ENCODE peak calls at places on chromosome 18, in nine cellular contexts. I is stimulated activated CD4-positive, alpha-beta T cell treated with anti-CD3 and anti-CD28 coated beads, Interleukin-2, amount 100 ng/mL, for 48 hours; C is ovary; T is fibroblast of pulmonary artery; L is HT1080; Z is HFFc6; E is nephron progenitor cell; M is sciatic nerve; A is stomach. O is an unnamed sample.

GRCh38 chr18:13610517-13610916 is 115.8 kb downstream of the FAM210A start:
- DNase-seq in A (no peak), C (no peak), T (no peak), E (no peak), M (no peak), I (no peak), L (no peak), Z (no peak), O (no peak)

GRCh38 chr18:79679552-79680099 is at the start of gene CTDP1:
- DNase-seq in T (peak), A (peak), I (peak), M (peak), C (peak), Z (peak), L (no peak), E (peak), O (peak)

GRCh38 chr18:65990944-65991708 is 240.3 kb downstream of the CDH7 start:
- DNase-seq in I (no peak), M (no peak), L (peak), T (no peak), C (no peak), A (no peak), Z (no peak), E (no peak), O (no peak)

GRCh38 chr18:45268583-45268982 is 346.7 kb upstream of the SLC14A2 start:
- DNase-seq in I (no peak), L (no peak), A (no peak), T (no peak), E (no peak), C (no peak), M (no peak), Z (no peak), O (no peak)

GRCh38 chr18:65754121-65754520 is 3.3 kb downstream of the CDH7 start:
- DNase-seq in E (no peak), I (no peak), A (no peak), T (no peak), L (peak), M (no peak), C (no peak), Z (no peak), O (no peak)

GRCh38 chr18:48952287-48953095 is 1.7 kb upstream of the SMAD7 start:
- DNase-seq in I (peak), C (peak), A (peak), L (peak), Z (peak), E (peak), M (peak), T (peak), O (peak)

GRCh38 chr18:58213445-58213844 is 169.4 kb downstream of the NEDD4L start:
- DNase-seq in M (no peak), T (peak), I (no peak), A (no peak), Z (peak), C (no peak), L (peak), E (no peak), O (no peak)

GRCh38 chr18:31246460-31246859 is 71.5 kb upstream of the DSG1 start:
- DNase-seq in L (no peak), M (no peak), Z (no peak), E (no peak), A (no peak), C (no peak), T (no peak), I (no peak), O (no peak)

GRCh38 chr18:48946329-48946835 is 4.4 kb downstream of the SMAD7 start:
- DNase-seq in E (no peak), T (peak), L (peak), C (no peak), I (no peak), Z (peak), M (no peak), A (peak), O (peak)

GRCh38 chr18:3498705-3499451 is 48.9 kb downstream of the TGIF1 start:
- DNase-seq in L (no peak), M (peak), A (peak), Z (no peak), C (peak), E (peak), I (no peak), T (peak), O (peak)

GRCh38 chr18:74819433-74820059 is 221.9 kb downstream of the ZNF407 start:
- DNase-seq in A (no peak), M (no peak), I (no peak), C (no peak), Z (no peak), E (peak), T (peak), L (peak), O (no peak)

GRCh38 chr18:3791258-3791657 is 341.3 kb downstream of the TGIF1 start:
- DNase-seq in A (no peak), L (no peak), Z (no peak), T (peak), M (no peak), C (no peak), I (no peak), E (no peak), O (no peak)

GRCh38 chr18:77061946-77062517 is 70.6 kb downstream of the MBP start:
- DNase-seq in A (no peak), L (no peak), I (no peak), C (peak), E (no peak), T (no peak), M (no peak), Z (no peak), O (no peak)

GRCh38 chr18:58056159-58056558 is 12.1 kb downstream of the NEDD4L start:
- DNase-seq in L (no peak), A (no peak), E (no peak), T (no peak), C (no peak), Z (no peak), I (no peak), M (no peak), O (no peak)

GRCh38 chr18:76412818-76413565 is 82.0 kb downstream of the ZNF516 start:
- DNase-seq in T (no peak), Z (peak), I (no peak), A (no peak), L (no peak), C (no peak), M (no peak), E (no peak), O (no peak)

GRCh38 chr18:74139414-74139813 is 8.2 kb downstream of the FBXO15 start:
- DNase-seq in A (no peak), C (no peak), Z (no peak), I (no peak), L (no peak), M (no peak), E (no peak), T (no peak), O (no peak)

GRCh38 chr18:12287131-12287681 is 20.8 kb upstream of the TUBB6 start:
- DNase-seq in M (no peak), A (no peak), T (no peak), I (no peak), Z (no peak), E (peak), C (no peak), L (no peak), O (no peak)

GRCh38 chr18:63505566-63506335 is 29.0 kb downstream of the SERPINB5 start:
- DNase-seq in M (no peak), C (no peak), E (peak), Z (peak), T (peak), L (peak), A (no peak), I (peak), O (no peak)

GRCh38 chr18:47560693-47561092 is 309.2 kb upstream of the SKOR2 start:
- DNase-seq in C (no peak), Z (no peak), I (no peak), T (no peak), M (no peak), E (no peak), A (no peak), L (no peak), O (no peak)

GRCh38 chr18:46721331-46721730 is 35.5 kb downstream of the ST8SIA5 start:
- DNase-seq in L (no peak), T (no peak), I (no peak), M (no peak), A (no peak), E (no peak), C (no peak), Z (no peak), O (no peak)

GRCh38 chr18:52670903-52671302 is 330.9 kb downstream of the DCC start:
- DNase-seq in T (peak), I (no peak), A (no peak), C (no peak), M (no peak), L (peak), Z (no peak), E (no peak), O (no peak)

GRCh38 chr18:74778191-74778847 is 180.6 kb downstream of the ZNF407 start:
- DNase-seq in M (no peak), E (no peak), L (no peak), C (no peak), I (no peak), T (no peak), Z (no peak), A (no peak), O (no peak)

GRCh38 chr18:79924814-79925655 is 26.4 kb downstream of the SLC66A2 start:
- DNase-seq in M (peak), A (peak), C (peak), I (no peak), E (no peak), L (no peak), Z (no peak), T (no peak), O (peak)

GRCh38 chr18:48445540-48445939 is 36.4 kb upstream of the ZBTB7C start:
- DNase-seq in T (peak), M (peak), E (peak), C (peak), A (peak), Z (peak), I (peak), L (peak), O (peak)

GRCh38 chr18:37535968-37536367 is 29.6 kb downstream of the CELF4 start:
- DNase-seq in E (no peak), A (no peak), Z (peak), T (peak), I (no peak), M (no peak), L (no peak), C (no peak), O (no peak)

GRCh38 chr18:11176416-11176815 is 27.0 kb upstream of the PIEZO2 start:
- DNase-seq in Z (peak), A (no peak), C (no peak), E (no peak), M (no peak), L (peak), I (no peak), T (peak), O (no peak)

GRCh38 chr18:4035521-4035920 is 419.6 kb downstream of the DLGAP1 start:
- DNase-seq in T (no peak), I (no peak), A (no peak), L (no peak), E (no peak), C (no peak), Z (no peak), M (no peak), O (peak)

GRCh38 chr18:46037512-46038305 is 34.4 kb downstream of the PSTPIP2 start:
- DNase-seq in A (no peak), L (no peak), M (no peak), C (no peak), Z (no peak), E (no peak), T (no peak), I (no peak), O (no peak)

GRCh38 chr18:61388010-61388409 is 54.8 kb downstream of the CDH20 start:
- DNase-seq in M (no peak), T (peak), I (no peak), E (no peak), Z (no peak), L (peak), A (no peak), C (no peak), O (no peak)

GRCh38 chr18:24413148-24413547 is 13.3 kb upstream of the IMPACT start:
- DNase-seq in C (no peak), I (no peak), M (no peak), E (no peak), Z (no peak), L (peak), T (no peak), A (no peak), O (no peak)

GRCh38 chr18:35022430-35023001 is 18.7 kb upstream of the MAPRE2 start:
- DNase-seq in A (no peak), L (no peak), T (no peak), M (no peak), E (no peak), I (no peak), Z (no peak), C (no peak), O (no peak)

GRCh38 chr18:79881695-79882094 is 69.8 kb downstream of the SLC66A2 start:
- DNase-seq in I (no peak), E (no peak), A (no peak), L (no peak), M (no peak), C (no peak), Z (no peak), T (no peak), O (no peak)

GRCh38 chr18:50424877-50425690 is 50.2 kb downstream of the SKA1 start:
- DNase-seq in C (no peak), L (no peak), A (peak), T (peak), E (no peak), Z (no peak), I (no peak), M (no peak), O (no peak)

GRCh38 chr18:2846638-2847340 is at the start of gene EMILIN2:
- DNase-seq in Z (no peak), I (peak), E (peak), T (peak), M (peak), A (peak), C (peak), L (peak), O (no peak)

O was measured in DMS79.